ENCODE peak calls at places on chromosomes 7 and 10, in four cellular contexts. C, O, W and Z are unnamed samples.

GRCh38 chr7:121279822-121280221 is 49.0 kb upstream of the WNT16 start:
- DNase-seq in O (no peak), C (no peak), W (no peak), Z (no peak)

GRCh38 chr10:119368991-119369869 is 161.9 kb downstream of the GRK5 start:
- DNase-seq in C (no peak), O (no peak), W (peak; percentile 27), Z (no peak)

GRCh38 chr7:127654404-127655392 is 2.7 kb downstream of the SND1 start:
- DNase-seq in W (no peak), C (no peak), O (no peak), Z (no peak)

GRCh38 chr7:47591655-47592572 is 10.0 kb upstream of the TNS3 start:
- DNase-seq in W (no peak), C (no peak), O (no peak), Z (no peak)

GRCh38 chr10:91883549-91884542 is 25.4 kb downstream of the FGFBP3 start:
- DNase-seq in C (no peak), O (peak; percentile 82), W (peak; percentile 43), Z (no peak)

GRCh38 chr7:25034136-25034535 is 54.2 kb upstream of the OSBPL3 start:
- DNase-seq in O (no peak), W (no peak), C (no peak), Z (no peak)

GRCh38 chr7:134669845-134670373 is 23.3 kb downstream of the BPGM start:
- DNase-seq in C (no peak), O (peak; percentile 67), W (peak; percentile 59), Z (no peak)

GRCh38 chr7:101968720-101969466 is 151.5 kb downstream of the CUX1 start:
- DNase-seq in W (no peak), O (no peak), C (no peak), Z (no peak)

GRCh38 chr10:7111574-7111973 is 299.3 kb downstream of the SFMBT2 start:
- DNase-seq in O (no peak), W (no peak), C (no peak), Z (no peak)

GRCh38 chr7:2821842-2822507 is 22.1 kb downstream of the GNA12 start:
- DNase-seq in O (no peak), W (no peak), C (no peak), Z (no peak)

GRCh38 chr7:102028206-102028826 is 210.9 kb downstream of the CUX1 start:
- DNase-seq in O (no peak), C (no peak), W (no peak), Z (peak; percentile 58)

GRCh38 chr10:69345890-69346474 is 67.7 kb downstream of the HK1 start:
- DNase-seq in W (no peak), O (no peak), C (no peak), Z (no peak)

GRCh38 chr7:36119005-36119711 is 33.9 kb upstream of the EEPD1 start:
- DNase-seq in C (no peak), O (no peak), W (no peak), Z (no peak)

GRCh38 chr7:115135769-115136410 is 214.0 kb downstream of the MDFIC start:
- DNase-seq in O (no peak), C (no peak), W (no peak), Z (no peak)

GRCh38 chr10:102642553-102643345 is 1.5 kb upstream of the TRIM8 start:
- DNase-seq in O (peak; percentile 86), W (peak; percentile 59), C (peak; percentile 72), Z (peak; percentile 42)

GRCh38 chr10:11823989-11824346 is 812 bp downstream of the PROSER2 start:
- DNase-seq in O (no peak), C (no peak), W (no peak), Z (no peak)

GRCh38 chr7:155824195-155824915 is 12.1 kb upstream of the SHH start:
- DNase-seq in C (no peak), W (no peak), O (no peak), Z (no peak)

GRCh38 chr7:98338441-98338840 is 57.0 kb downstream of the BRI3 start:
- DNase-seq in O (no peak), W (no peak), C (no peak), Z (no peak)

GRCh38 chr7:83562960-83563359 is 86.0 kb downstream of the SEMA3E start:
- DNase-seq in W (no peak), O (no peak), C (no peak), Z (no peak)

GRCh38 chr7:158572000-158572828 is 15.4 kb downstream of the PTPRN2 start:
- DNase-seq in O (no peak), W (no peak), C (no peak), Z (no peak)

GRCh38 chr10:85333594-85333993 is 1005.2 kb downstream of the CCSER2 start:
- DNase-seq in O (no peak), W (no peak), C (no peak), Z (no peak)

GRCh38 chr10:34078798-34079470 is 736.2 kb downstream of the PARD3 start:
- DNase-seq in O (peak; percentile 79), W (peak; percentile 84), C (peak; percentile 60), Z (no peak)

GRCh38 chr7:82755705-82756551 is 312.4 kb upstream of the CACNA2D1 start:
- DNase-seq in O (no peak), C (no peak), W (no peak), Z (no peak)

GRCh38 chr10:50260791-50261281 is 9.5 kb upstream of the ASAH2 start:
- DNase-seq in C (no peak), W (no peak), O (no peak), Z (no peak)

GRCh38 chr7:4066626-4067475 is 615.2 kb upstream of the FOXK1 start:
- DNase-seq in O (no peak), W (no peak), C (no peak), Z (no peak)

GRCh38 chr7:102892631-102893278 is 20.0 kb upstream of the LRRC17 start:
- DNase-seq in W (no peak), C (no peak), O (no peak), Z (no peak)

GRCh38 chr7:35736725-35737124 is 41.8 kb upstream of the HERPUD2 start:
- DNase-seq in O (no peak), W (no peak), C (no peak), Z (no peak)

GRCh38 chr7:114141415-114141814 is 222.6 kb upstream of the PPP1R3A start:
- DNase-seq in O (no peak), W (no peak), C (no peak), Z (no peak)

GRCh38 chr7:21099955-21100354 is 313.3 kb upstream of the SP8 start:
- DNase-seq in W (no peak), C (no peak), O (no peak), Z (no peak)

DNA sequence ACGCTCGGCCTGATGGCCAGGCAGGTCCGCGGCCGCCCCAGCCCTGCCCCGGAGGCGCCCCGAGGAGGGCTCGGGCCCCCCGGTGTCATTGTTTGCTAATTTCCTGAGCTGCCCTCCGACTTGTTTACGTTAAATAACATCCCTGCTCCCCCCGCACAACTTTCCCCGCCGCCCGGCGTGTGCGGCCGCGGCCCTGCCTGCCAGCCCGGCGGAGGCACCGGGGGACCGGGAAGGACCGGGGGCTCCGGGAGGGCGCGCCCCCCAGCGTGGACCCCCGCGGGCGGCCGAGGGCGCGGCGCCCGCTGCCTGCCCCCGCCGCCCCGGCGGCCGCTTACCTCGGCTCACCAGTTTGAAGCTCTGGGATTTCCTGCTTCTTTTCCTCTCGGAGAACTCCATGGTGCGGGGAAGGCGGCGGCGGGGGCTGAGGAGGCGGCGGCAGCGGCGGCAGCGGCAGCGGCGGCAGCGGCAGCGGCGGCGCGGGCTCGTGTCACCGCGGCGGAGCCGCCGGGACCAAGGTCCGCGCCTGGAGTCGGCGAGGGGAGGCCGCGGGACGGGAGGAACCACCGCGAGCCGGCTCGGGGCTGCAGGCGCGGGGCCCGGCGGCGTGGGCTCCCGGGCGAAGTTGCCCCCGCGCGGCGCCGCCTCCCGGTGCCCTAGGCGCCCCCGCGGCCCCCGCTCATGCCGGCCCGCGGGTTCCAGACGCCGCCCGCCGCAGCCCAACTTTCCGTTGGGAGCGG is 508 bp downstream of the BEND7 start:
- DNase-seq in W (no peak), C (peak; percentile 23), O (no peak), Z (no peak)
- H3K4me3 ChIP-seq in W (peak overlapping the region; percentile 72), C (peak overlapping the region; percentile 74), O (peak overlapping the region; percentile 83), Z (peak overlapping the region; percentile 56)

GRCh38 chr7:137996386-137996851 is 5.5 kb downstream of the CREB3L2 start:
- DNase-seq in O (no peak), C (peak; percentile 60), W (peak; percentile 82), Z (no peak)

GRCh38 chr7:138000081-138000701 is 1.7 kb downstream of the CREB3L2 start:
- DNase-seq in C (peak; percentile 23), W (peak; percentile 52), O (peak; percentile 88), Z (no peak)

GRCh38 chr7:137996871-137997270 is 5.0 kb downstream of the CREB3L2 start:
- DNase-seq in C (no peak), O (no peak), W (no peak), Z (no peak)

GRCh38 chr7:137999496-138000080 is 2.3 kb downstream of the CREB3L2 start:
- DNase-seq in O (no peak), W (no peak), C (no peak), Z (no peak)

DNA sequence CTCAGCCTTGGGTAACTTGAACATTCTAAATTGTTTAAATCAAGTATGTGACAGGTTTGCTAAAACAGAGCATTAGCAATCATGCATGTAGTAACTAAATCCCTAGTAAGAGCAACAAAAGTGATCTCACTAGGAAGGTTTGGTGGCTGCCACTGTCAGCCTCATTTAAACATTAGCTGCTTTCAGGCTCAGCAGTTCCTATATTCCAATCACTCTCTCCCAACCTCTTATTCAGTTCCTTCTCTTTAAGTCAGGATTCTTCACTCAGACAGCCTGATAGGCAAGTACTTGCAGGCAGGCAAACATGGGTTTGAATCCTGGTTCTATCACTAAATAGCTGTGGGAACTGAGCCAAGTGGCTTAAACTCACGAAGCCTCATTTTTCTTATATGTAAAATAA is 3.6 kb downstream of the CREB3L2 start:
- DNase-seq in O (no peak), C (no peak), W (no peak), Z (no peak)
- H3K4me3 ChIP-seq in O (peak overlapping the region; percentile 94), C (no peak overlapping the region), W (no peak overlapping the region), Z (no peak overlapping the region)

GRCh38 chr7:150324366-150324961 is 1.1 kb upstream of the ACTR3C start:
- DNase-seq in W (no peak), O (no peak), C (no peak), Z (no peak)
- H3K4me3 ChIP-seq in W (no peak overlapping the region), O (no peak overlapping the region), C (no peak overlapping the region), Z (peak overlapping the region; percentile 72)

GRCh38 chr10:110355181-110355831 is 50.6 kb upstream of the SMNDC1 start:
- DNase-seq in C (no peak), W (no peak), O (no peak), Z (no peak)
- H3K4me3 ChIP-seq in C (no peak overlapping the region), W (no peak overlapping the region), O (no peak overlapping the region), Z (no peak overlapping the region)

GRCh38 chr10:13492493-13493180 is 36.2 kb downstream of the BEND7 start:
- DNase-seq in O (no peak), W (no peak), C (no peak), Z (no peak)
- H3K4me3 ChIP-seq in O (no peak overlapping the region), W (no peak overlapping the region), C (no peak overlapping the region), Z (no peak overlapping the region)